ENCODE peak calls at places on chromosomes 7 and 10, in five cellular contexts. One of them, this sample, is unnamed.

GRCh38 chr10:114821915-114822770 is 563 bp downstream of the FHIP2A start:
- DNase-seq in A549: peak; percentile 26
- DNase-seq in endothelial cell of umbilical vein: peak; percentile 63
- DNase-seq in SK-N-SH: peak; percentile 81
- DNase-seq in WTC11: peak; percentile 26
- DNase-seq in this sample: peak; percentile 76

GRCh38 chr7:18530224-18531179 is 35.0 kb downstream of the HDAC9 start:
- DNase-seq in WTC11: no peak
- DNase-seq in SK-N-SH: no peak
- DNase-seq in A549: no peak
- DNase-seq in endothelial cell of umbilical vein: peak; percentile 33
- DNase-seq in this sample: no peak

GRCh38 chr7:148712610-148713330 is 14.1 kb downstream of the CUL1 start:
- DNase-seq in SK-N-SH: no peak
- DNase-seq in WTC11: no peak
- DNase-seq in endothelial cell of umbilical vein: no peak
- DNase-seq in A549: no peak
- DNase-seq in this sample: no peak

GRCh38 chr10:101130984-101131961 is at the start of gene TLX1:
- DNase-seq in A549: no peak
- DNase-seq in endothelial cell of umbilical vein: no peak
- DNase-seq in SK-N-SH: peak; percentile 80
- DNase-seq in WTC11: peak; percentile 74
- DNase-seq in this sample: peak; percentile 50

GRCh38 chr7:31051598-31052503 is at the start of gene ADCYAP1R1:
- DNase-seq in A549: no peak
- DNase-seq in SK-N-SH: peak; percentile 99
- DNase-seq in endothelial cell of umbilical vein: no peak
- DNase-seq in WTC11: peak; percentile 68
- DNase-seq in this sample: no peak

GRCh38 chr7:129169171-129169643 is 19.2 kb upstream of the SMO start:
- DNase-seq in endothelial cell of umbilical vein: peak; percentile 18
- DNase-seq in WTC11: peak; percentile 69
- DNase-seq in SK-N-SH: no peak
- DNase-seq in A549: no peak
- DNase-seq in this sample: peak; percentile 46

GRCh38 chr7:85111761-85112160 is 75.1 kb downstream of the SEMA3D start:
- DNase-seq in WTC11: no peak
- DNase-seq in SK-N-SH: no peak
- DNase-seq in A549: no peak
- DNase-seq in endothelial cell of umbilical vein: no peak
- DNase-seq in this sample: no peak

GRCh38 chr10:91514025-91514424 is 103.9 kb downstream of the HECTD2 start:
- DNase-seq in SK-N-SH: no peak
- DNase-seq in endothelial cell of umbilical vein: no peak
- DNase-seq in A549: no peak
- DNase-seq in WTC11: no peak
- DNase-seq in this sample: no peak

GRCh38 chr7:155998766-155999630 is 186.7 kb upstream of the SHH start:
- DNase-seq in A549: no peak
- DNase-seq in WTC11: no peak
- DNase-seq in endothelial cell of umbilical vein: no peak
- DNase-seq in SK-N-SH: no peak
- DNase-seq in this sample: no peak

GRCh38 chr7:3688061-3688460 is 387.0 kb downstream of the SDK1 start:
- DNase-seq in WTC11: no peak
- DNase-seq in SK-N-SH: no peak
- DNase-seq in endothelial cell of umbilical vein: no peak
- DNase-seq in A549: no peak
- DNase-seq in this sample: no peak

GRCh38 chr7:16791895-16792294 is 12.9 kb downstream of the AGR2 start:
- DNase-seq in SK-N-SH: no peak
- DNase-seq in A549: no peak
- DNase-seq in WTC11: no peak
- DNase-seq in endothelial cell of umbilical vein: no peak
- DNase-seq in this sample: no peak

GRCh38 chr10:20892011-20892585 is 5.0 kb downstream of the NEBL start:
- DNase-seq in WTC11: no peak
- DNase-seq in endothelial cell of umbilical vein: no peak
- DNase-seq in A549: no peak
- DNase-seq in SK-N-SH: peak; percentile 18
- DNase-seq in this sample: no peak

GRCh38 chr7:77799078-77799964 is 748 bp downstream of the PHTF2 start:
- DNase-seq in SK-N-SH: peak; percentile 79
- DNase-seq in A549: peak; percentile 18
- DNase-seq in endothelial cell of umbilical vein: peak; percentile 61
- DNase-seq in WTC11: peak; percentile 50
- DNase-seq in this sample: peak; percentile 84

GRCh38 chr10:70378122-70378521 is 4.3 kb downstream of the LRRC20 start:
- DNase-seq in WTC11: no peak
- DNase-seq in SK-N-SH: no peak
- DNase-seq in A549: peak; percentile 49
- DNase-seq in endothelial cell of umbilical vein: peak; percentile 59
- DNase-seq in this sample: no peak

GRCh38 chr7:31059551-31059950 is 7.4 kb downstream of the ADCYAP1R1 start:
- DNase-seq in endothelial cell of umbilical vein: no peak
- DNase-seq in WTC11: peak; percentile 76
- DNase-seq in SK-N-SH: peak; percentile 52
- DNase-seq in A549: no peak
- DNase-seq in this sample: peak; percentile 44

GRCh38 chr10:113051456-113051855 is 101.4 kb downstream of the TCF7L2 start:
- DNase-seq in WTC11: no peak
- DNase-seq in SK-N-SH: no peak
- DNase-seq in endothelial cell of umbilical vein: no peak
- DNase-seq in A549: no peak
- DNase-seq in this sample: no peak

GRCh38 chr10:125123363-125124113 is 36.8 kb downstream of the CTBP2 start:
- DNase-seq in endothelial cell of umbilical vein: peak; percentile 21
- DNase-seq in SK-N-SH: no peak
- DNase-seq in WTC11: no peak
- DNase-seq in A549: peak; percentile 98
- DNase-seq in this sample: no peak

GRCh38 chr10:129760003-129760315 is 204.1 kb downstream of the EBF3 start:
- DNase-seq in endothelial cell of umbilical vein: no peak
- DNase-seq in SK-N-SH: no peak
- DNase-seq in WTC11: no peak
- DNase-seq in A549: no peak
- DNase-seq in this sample: no peak

GRCh38 chr7:99437946-99438572 is 539 bp downstream of the PTCD1 start:
- DNase-seq in A549: no peak
- DNase-seq in WTC11: no peak
- DNase-seq in endothelial cell of umbilical vein: no peak
- DNase-seq in SK-N-SH: no peak
- DNase-seq in this sample: no peak

GRCh38 chr10:79431422-79431821 is 14.0 kb downstream of the ZCCHC24 start:
- DNase-seq in WTC11: no peak
- DNase-seq in endothelial cell of umbilical vein: no peak
- DNase-seq in SK-N-SH: no peak
- DNase-seq in A549: no peak
- DNase-seq in this sample: no peak

GRCh38 chr7:155763721-155764431 is 48.4 kb downstream of the SHH start:
- DNase-seq in A549: no peak
- DNase-seq in SK-N-SH: no peak
- DNase-seq in WTC11: no peak
- DNase-seq in endothelial cell of umbilical vein: peak; percentile 88
- DNase-seq in this sample: peak; percentile 36

GRCh38 chr10:84715911-84716310 is 387.5 kb downstream of the CCSER2 start:
- DNase-seq in endothelial cell of umbilical vein: peak; percentile 33
- DNase-seq in WTC11: peak; percentile 69
- DNase-seq in SK-N-SH: peak; percentile 73
- DNase-seq in A549: peak; percentile 10
- DNase-seq in this sample: peak; percentile 61

GRCh38 chr7:113404245-113404644 is 285.9 kb upstream of the SMIM30 start:
- DNase-seq in SK-N-SH: peak; percentile 19
- DNase-seq in endothelial cell of umbilical vein: no peak
- DNase-seq in WTC11: peak; percentile 24
- DNase-seq in A549: peak; percentile 3
- DNase-seq in this sample: peak; percentile 44

GRCh38 chr10:91909178-91909677 is at the start of gene FGFBP3:
- DNase-seq in endothelial cell of umbilical vein: no peak
- DNase-seq in A549: peak; percentile 54
- DNase-seq in WTC11: peak; percentile 61
- DNase-seq in SK-N-SH: peak; percentile 72
- DNase-seq in this sample: peak; percentile 93

GRCh38 chr7:64686493-64687184 is 20.7 kb downstream of the ZNF107 start:
- DNase-seq in SK-N-SH: no peak
- DNase-seq in A549: no peak
- DNase-seq in endothelial cell of umbilical vein: no peak
- DNase-seq in WTC11: no peak
- DNase-seq in this sample: peak; percentile 96

GRCh38 chr7:17368856-17369520 is 70.5 kb downstream of the AHR start:
- DNase-seq in WTC11: no peak
- DNase-seq in endothelial cell of umbilical vein: no peak
- DNase-seq in A549: no peak
- DNase-seq in SK-N-SH: no peak
- DNase-seq in this sample: peak; percentile 67

GRCh38 chr7:87038993-87039716 is 20.3 kb downstream of the ELAPOR2 start:
- DNase-seq in A549: no peak
- DNase-seq in SK-N-SH: no peak
- DNase-seq in endothelial cell of umbilical vein: peak; percentile 20
- DNase-seq in WTC11: no peak
- DNase-seq in this sample: no peak
- TF ChIP-seq MAX in A549: no peak
- TF ChIP-seq MAX in SK-N-SH: no peak
- TF ChIP-seq MAX in endothelial cell of umbilical vein: no peak
- TF ChIP-seq MAX in WTC11: no peak
- TF ChIP-seq MAX in this sample: no peak

GRCh38 chr10:72087392-72087968 is 871 bp downstream of the SPOCK2 start:
- DNase-seq in WTC11: peak; percentile 31
- DNase-seq in SK-N-SH: peak; percentile 68
- DNase-seq in endothelial cell of umbilical vein: no peak
- DNase-seq in A549: no peak
- DNase-seq in this sample: no peak
- TF ChIP-seq MAX in WTC11: no peak
- TF ChIP-seq MAX in SK-N-SH: no peak
- TF ChIP-seq MAX in endothelial cell of umbilical vein: no peak
- TF ChIP-seq MAX in A549: no peak
- TF ChIP-seq MAX in this sample: no peak

GRCh38 chr7:23268746-23269145 is 22.2 kb downstream of the GPNMB start:
- DNase-seq in A549: no peak
- DNase-seq in WTC11: no peak
- DNase-seq in endothelial cell of umbilical vein: no peak
- DNase-seq in SK-N-SH: no peak
- DNase-seq in this sample: no peak
- TF ChIP-seq MAX in A549: no peak
- TF ChIP-seq MAX in WTC11: no peak
- TF ChIP-seq MAX in endothelial cell of umbilical vein: no peak
- TF ChIP-seq MAX in SK-N-SH: no peak
- TF ChIP-seq MAX in this sample: no peak

DNA sequence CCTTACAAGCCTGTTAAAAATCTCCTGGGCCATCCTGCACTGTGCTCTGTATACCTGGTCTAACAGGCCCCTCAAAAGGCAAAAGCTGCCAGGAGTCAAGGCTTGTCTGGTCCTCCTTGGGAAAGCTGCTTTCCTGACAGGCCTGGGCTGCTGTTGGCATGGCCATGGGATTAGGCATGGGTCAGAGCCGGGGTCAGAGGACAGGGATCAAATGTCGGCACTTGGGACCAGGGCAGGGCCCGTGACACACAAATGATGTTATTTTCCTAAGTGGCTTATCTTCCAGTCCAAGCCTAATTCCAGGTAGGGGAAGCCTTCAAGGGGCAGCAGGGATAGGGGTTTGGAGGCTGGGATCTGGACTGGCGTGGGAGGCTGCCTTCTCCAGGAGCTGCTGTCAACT is 191.5 kb upstream of the GPR26 start:
- DNase-seq in endothelial cell of umbilical vein: no peak
- DNase-seq in WTC11: no peak
- DNase-seq in SK-N-SH: no peak
- DNase-seq in A549: no peak
- DNase-seq in this sample: no peak
- TF ChIP-seq MAX in endothelial cell of umbilical vein: no peak
- TF ChIP-seq MAX in WTC11: no peak
- TF ChIP-seq MAX in SK-N-SH: no peak
- TF ChIP-seq MAX in A549: no peak
- TF ChIP-seq MAX in this sample: no peak

This sample was measured in NB4.